ENCODE peak calls at places on chromosome 10, in four cellular contexts. One of them, this sample, is unnamed.

GRCh38 chr10:8180756-8181155 is 126.3 kb downstream of the GATA3 start:
- DNase-seq in cardiac muscle cell: no peak
- DNase-seq in OCI-LY7: no peak
- DNase-seq in tibial artery: no peak
- DNase-seq in this sample: no peak

GRCh38 chr10:100788027-100788900 is 42.9 kb downstream of the PAX2 start:
- DNase-seq in cardiac muscle cell: no peak
- DNase-seq in OCI-LY7: no peak
- DNase-seq in tibial artery: no peak
- DNase-seq in this sample: no peak

GRCh38 chr10:43073191-43073590 is 3.7 kb upstream of the RET start:
- DNase-seq in cardiac muscle cell: no peak
- DNase-seq in OCI-LY7: no peak
- DNase-seq in tibial artery: no peak
- DNase-seq in this sample: no peak

GRCh38 chr10:21889477-21890275 is 113.9 kb downstream of the DNAJC1 start:
- DNase-seq in cardiac muscle cell: no peak
- DNase-seq in OCI-LY7: no peak
- DNase-seq in tibial artery: no peak
- DNase-seq in this sample: no peak

GRCh38 chr10:89217057-89217990 is 10.2 kb upstream of the CH25H start:
- DNase-seq in cardiac muscle cell: peak; percentile 76
- DNase-seq in OCI-LY7: peak; percentile 70
- DNase-seq in tibial artery: no peak
- DNase-seq in this sample: peak; percentile 32

GRCh38 chr10:84391326-84391725 is 62.9 kb downstream of the CCSER2 start:
- DNase-seq in cardiac muscle cell: peak; percentile 5
- DNase-seq in OCI-LY7: no peak
- DNase-seq in tibial artery: no peak
- DNase-seq in this sample: no peak

GRCh38 chr10:22810643-22811254 is 96.4 kb upstream of the PIP4K2A start:
- DNase-seq in cardiac muscle cell: no peak
- DNase-seq in OCI-LY7: no peak
- DNase-seq in tibial artery: no peak
- DNase-seq in this sample: no peak

GRCh38 chr10:44765299-44765698 is 145.8 kb upstream of the TMEM72 start:
- DNase-seq in cardiac muscle cell: no peak
- DNase-seq in OCI-LY7: no peak
- DNase-seq in tibial artery: no peak
- DNase-seq in this sample: no peak

GRCh38 chr10:114243661-114244060 is 4.6 kb downstream of the VWA2 start:
- DNase-seq in cardiac muscle cell: no peak
- DNase-seq in OCI-LY7: no peak
- DNase-seq in tibial artery: no peak
- DNase-seq in this sample: no peak

GRCh38 chr10:7471720-7472367 is 61.0 kb upstream of the SFMBT2 start:
- DNase-seq in cardiac muscle cell: no peak
- DNase-seq in OCI-LY7: peak; percentile 99
- DNase-seq in tibial artery: no peak
- DNase-seq in this sample: no peak

GRCh38 chr10:30882281-30882680 is 149.4 kb downstream of the ZNF438 start:
- DNase-seq in cardiac muscle cell: no peak
- DNase-seq in OCI-LY7: no peak
- DNase-seq in tibial artery: no peak
- DNase-seq in this sample: no peak

GRCh38 chr10:99431190-99431549 is 746 bp upstream of the GOT1 start:
- DNase-seq in cardiac muscle cell: peak; percentile 51
- DNase-seq in OCI-LY7: peak; percentile 38
- DNase-seq in tibial artery: peak; percentile 72
- DNase-seq in this sample: peak; percentile 56

GRCh38 chr10:5446390-5446926 is 34.1 kb downstream of the NET1 start:
- DNase-seq in cardiac muscle cell: peak; percentile 93
- DNase-seq in OCI-LY7: peak; percentile 87
- DNase-seq in tibial artery: peak; percentile 97
- DNase-seq in this sample: peak; percentile 79

GRCh38 chr10:62239994-62240393 is 28.6 kb downstream of the RTKN2 start:
- DNase-seq in cardiac muscle cell: peak; percentile 29
- DNase-seq in OCI-LY7: no peak
- DNase-seq in tibial artery: no peak
- DNase-seq in this sample: no peak

GRCh38 chr10:124392651-124393342 is 25.9 kb downstream of the OAT start:
- DNase-seq in cardiac muscle cell: no peak
- DNase-seq in OCI-LY7: no peak
- DNase-seq in tibial artery: no peak
- DNase-seq in this sample: no peak

GRCh38 chr10:102660891-102661613 is 16.8 kb downstream of the TRIM8 start:
- DNase-seq in cardiac muscle cell: peak; percentile 81
- DNase-seq in OCI-LY7: peak; percentile 94
- DNase-seq in tibial artery: no peak
- DNase-seq in this sample: no peak

GRCh38 chr10:48941427-48942075 is 1.9 kb upstream of the LRRC18 start:
- DNase-seq in cardiac muscle cell: no peak
- DNase-seq in OCI-LY7: no peak
- DNase-seq in tibial artery: no peak
- DNase-seq in this sample: no peak

GRCh38 chr10:87842776-87843497 is 20.4 kb downstream of the KLLN start:
- DNase-seq in cardiac muscle cell: peak; percentile 74
- DNase-seq in OCI-LY7: no peak
- DNase-seq in tibial artery: no peak
- DNase-seq in this sample: no peak

GRCh38 chr10:107740962-107741690 is 576.6 kb upstream of the SORCS1 start:
- DNase-seq in cardiac muscle cell: peak; percentile 14
- DNase-seq in OCI-LY7: no peak
- DNase-seq in tibial artery: no peak
- DNase-seq in this sample: no peak

GRCh38 chr10:116748041-116748440 is 5.7 kb upstream of the HSPA12A start:
- DNase-seq in cardiac muscle cell: peak; percentile 64
- DNase-seq in OCI-LY7: no peak
- DNase-seq in tibial artery: no peak
- DNase-seq in this sample: no peak

GRCh38 chr10:7157091-7157490 is 253.7 kb downstream of the SFMBT2 start:
- DNase-seq in cardiac muscle cell: no peak
- DNase-seq in OCI-LY7: peak; percentile 24
- DNase-seq in tibial artery: no peak
- DNase-seq in this sample: no peak

GRCh38 chr10:95178797-95179196 is 15.2 kb upstream of the ACSM6 start:
- DNase-seq in cardiac muscle cell: no peak
- DNase-seq in OCI-LY7: no peak
- DNase-seq in tibial artery: no peak
- DNase-seq in this sample: no peak

GRCh38 chr10:30977385-30977784 is 54.3 kb downstream of the ZNF438 start:
- DNase-seq in cardiac muscle cell: no peak
- DNase-seq in OCI-LY7: no peak
- DNase-seq in tibial artery: no peak
- DNase-seq in this sample: no peak

GRCh38 chr10:122239578-122240257 is 31.4 kb upstream of the BTBD16 start:
- DNase-seq in cardiac muscle cell: peak; percentile 10
- DNase-seq in OCI-LY7: no peak
- DNase-seq in tibial artery: peak; percentile 41
- DNase-seq in this sample: no peak

GRCh38 chr10:17483079-17483478 is 28.7 kb upstream of the ST8SIA6 start:
- DNase-seq in cardiac muscle cell: no peak
- DNase-seq in OCI-LY7: no peak
- DNase-seq in tibial artery: no peak
- DNase-seq in this sample: no peak

GRCh38 chr10:113436836-113437235 is 116.0 kb upstream of the HABP2 start:
- DNase-seq in cardiac muscle cell: no peak
- DNase-seq in OCI-LY7: no peak
- DNase-seq in tibial artery: no peak
- DNase-seq in this sample: no peak

GRCh38 chr10:88115968-88116367 is 252.5 kb downstream of the PTEN start:
- DNase-seq in cardiac muscle cell: no peak
- DNase-seq in OCI-LY7: no peak
- DNase-seq in tibial artery: no peak
- DNase-seq in this sample: no peak

GRCh38 chr10:103238506-103239252 is 7.0 kb upstream of the RPEL1 start:
- DNase-seq in cardiac muscle cell: peak; percentile 83
- DNase-seq in OCI-LY7: no peak
- DNase-seq in tibial artery: peak; percentile 32
- DNase-seq in this sample: no peak

GRCh38 chr10:127148933-127149220 is 47.5 kb downstream of the INSYN2A start:
- DNase-seq in cardiac muscle cell: peak; percentile 63
- DNase-seq in OCI-LY7: no peak
- DNase-seq in tibial artery: no peak
- DNase-seq in this sample: no peak

GRCh38 chr10:16853201-16853600 is 36.0 kb upstream of the RSU1 start:
- DNase-seq in cardiac muscle cell: peak; percentile 75
- DNase-seq in OCI-LY7: no peak
- DNase-seq in tibial artery: no peak
- DNase-seq in this sample: no peak

GRCh38 chr10:34327184-34327583 is 487.9 kb downstream of the PARD3 start:
- DNase-seq in cardiac muscle cell: no peak
- DNase-seq in OCI-LY7: no peak
- DNase-seq in tibial artery: no peak
- DNase-seq in this sample: no peak

GRCh38 chr10:23095966-23096813 is 811 bp downstream of the MSRB2 start:
- DNase-seq in cardiac muscle cell: peak; percentile 69
- DNase-seq in OCI-LY7: peak; percentile 57
- DNase-seq in tibial artery: peak; percentile 52
- DNase-seq in this sample: no peak

DNA sequence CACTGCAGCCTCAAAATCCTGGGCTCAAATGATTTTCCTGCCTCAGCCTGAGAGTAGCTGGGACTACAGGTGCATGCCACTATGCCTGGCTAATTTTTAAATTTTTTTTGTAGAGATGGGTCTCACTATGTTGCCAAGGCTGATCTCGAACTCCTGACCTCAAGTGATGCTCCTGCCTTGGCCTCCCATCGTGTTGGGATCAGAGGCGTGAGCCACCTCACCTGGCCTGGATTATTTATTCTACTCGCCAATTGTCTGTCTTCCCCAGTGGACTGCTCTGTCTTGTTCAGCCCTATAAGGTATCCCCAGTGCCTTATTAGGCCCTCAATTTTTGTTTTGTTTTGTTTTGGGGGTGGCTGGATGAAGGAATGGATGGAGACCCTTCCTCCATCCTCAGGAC is 672 bp upstream of the DENND10 start:
- DNase-seq in cardiac muscle cell: no peak
- DNase-seq in OCI-LY7: no peak
- DNase-seq in tibial artery: no peak
- DNase-seq in this sample: no peak
- H3K4me3 ChIP-seq in cardiac muscle cell: no peak overlapping the region
- H3K4me3 ChIP-seq in OCI-LY7: peak overlapping the region; percentile 14
- H3K4me3 ChIP-seq in tibial artery: peak overlapping the region; percentile 99
- H3K4me3 ChIP-seq in this sample: no peak overlapping the region

DNA sequence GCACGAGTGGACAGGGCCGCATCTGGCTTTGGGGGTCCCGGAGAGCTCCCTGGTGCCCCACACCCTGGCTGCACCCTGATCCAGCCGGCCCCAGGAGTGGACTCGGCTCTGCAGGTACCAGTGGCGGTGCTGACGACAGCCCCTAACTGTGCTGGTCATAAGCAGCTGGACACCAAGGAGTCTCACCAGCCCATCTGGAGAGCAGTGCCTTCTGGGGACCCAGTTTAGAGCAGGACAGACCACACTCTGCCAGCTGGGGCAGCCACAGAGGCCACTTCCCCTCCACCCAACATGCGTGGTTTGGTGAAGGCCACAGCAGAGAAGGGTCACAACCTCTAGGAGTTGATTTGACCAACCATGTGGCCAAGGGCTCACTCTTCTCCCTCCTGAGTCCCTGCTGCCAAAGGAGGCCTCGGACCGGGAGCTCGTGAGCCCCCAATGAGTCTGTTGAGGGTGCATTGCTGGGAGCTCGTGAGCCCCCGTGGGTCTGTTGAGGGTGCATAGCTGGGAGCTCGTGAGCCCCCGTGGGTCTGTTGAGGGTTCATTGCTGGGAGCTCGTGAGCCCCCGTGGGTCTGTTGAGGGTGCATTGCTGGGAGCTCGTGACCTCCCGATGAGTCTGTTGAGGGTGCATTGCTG is 16.0 kb upstream of the INPP5A start:
- DNase-seq in cardiac muscle cell: no peak
- DNase-seq in OCI-LY7: no peak
- DNase-seq in tibial artery: peak; percentile 18
- DNase-seq in this sample: no peak
- H3K4me3 ChIP-seq in cardiac muscle cell: no peak overlapping the region
- H3K4me3 ChIP-seq in OCI-LY7: no peak overlapping the region
- H3K4me3 ChIP-seq in tibial artery: no peak overlapping the region
- H3K4me3 ChIP-seq in this sample: no peak overlapping the region

GRCh38 chr10:28801869-28802268 is 124.5 kb downstream of the BAMBI start:
- DNase-seq in cardiac muscle cell: no peak
- DNase-seq in OCI-LY7: no peak
- DNase-seq in tibial artery: no peak
- DNase-seq in this sample: peak; percentile 50

GRCh38 chr10:28800144-28800543 is 122.8 kb downstream of the BAMBI start:
- DNase-seq in cardiac muscle cell: peak; percentile 33
- DNase-seq in OCI-LY7: no peak
- DNase-seq in tibial artery: no peak
- DNase-seq in this sample: no peak

GRCh38 chr10:28798964-28799363 is 121.6 kb downstream of the BAMBI start:
- DNase-seq in cardiac muscle cell: no peak
- DNase-seq in OCI-LY7: no peak
- DNase-seq in tibial artery: no peak
- DNase-seq in this sample: no peak

GRCh38 chr10:28798428-28798955 is 121.2 kb downstream of the BAMBI start:
- DNase-seq in cardiac muscle cell: no peak
- DNase-seq in OCI-LY7: no peak
- DNase-seq in tibial artery: no peak
- DNase-seq in this sample: no peak

DNA sequence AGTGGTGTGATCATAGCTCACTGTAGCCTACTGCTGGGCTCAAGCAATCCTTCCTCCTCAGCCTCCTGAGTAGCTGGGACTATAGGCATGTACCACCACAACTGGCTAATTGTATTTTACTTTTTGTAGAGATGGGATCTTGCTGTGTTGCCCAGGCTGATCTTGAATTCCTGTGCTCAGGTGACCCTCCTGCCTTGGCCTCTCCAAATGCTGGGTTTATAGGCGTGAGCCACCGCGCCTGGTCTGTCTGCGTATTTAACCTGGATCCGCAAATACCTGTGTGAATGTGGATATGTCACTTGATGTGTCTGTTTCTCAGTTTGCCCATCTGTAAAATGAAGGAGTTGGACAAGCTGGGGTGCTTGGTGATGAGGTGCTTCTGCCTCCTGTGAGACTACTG is 123.9 kb downstream of the BAMBI start:
- DNase-seq in cardiac muscle cell: no peak
- DNase-seq in OCI-LY7: no peak
- DNase-seq in tibial artery: no peak
- DNase-seq in this sample: no peak
- H3K4me3 ChIP-seq in cardiac muscle cell: no peak overlapping the region
- H3K4me3 ChIP-seq in OCI-LY7: no peak overlapping the region
- H3K4me3 ChIP-seq in tibial artery: no peak overlapping the region
- H3K4me3 ChIP-seq in this sample: no peak overlapping the region

DNA sequence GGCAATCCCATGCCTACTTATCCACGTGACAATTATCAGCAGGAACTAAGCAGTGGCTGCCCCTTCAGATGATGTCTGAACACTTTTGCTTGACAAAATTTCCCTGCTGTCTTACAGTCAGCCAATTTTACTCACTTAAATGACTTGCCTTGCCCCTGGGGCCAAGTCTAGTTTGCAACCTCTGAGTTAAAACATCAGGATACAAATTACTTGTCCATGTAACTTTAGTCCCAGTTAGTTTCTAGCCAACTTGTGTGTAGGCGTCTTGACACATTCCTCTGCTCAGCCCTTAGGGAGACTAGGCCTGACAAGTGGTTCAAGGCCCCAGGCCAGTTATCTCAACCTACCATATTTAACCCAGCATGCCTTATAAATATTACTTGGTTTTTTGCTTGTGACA is 11.6 kb upstream of the TYSND1 start:
- DNase-seq in cardiac muscle cell: peak; percentile 48
- DNase-seq in OCI-LY7: no peak
- DNase-seq in tibial artery: no peak
- DNase-seq in this sample: no peak
- H3K4me3 ChIP-seq in cardiac muscle cell: no peak overlapping the region
- H3K4me3 ChIP-seq in OCI-LY7: no peak overlapping the region
- H3K4me3 ChIP-seq in tibial artery: no peak overlapping the region
- H3K4me3 ChIP-seq in this sample: no peak overlapping the region